ENCODE peak calls at places on chromosomes 12 and 14, in seven cellular contexts. L, B, G, W, R, D and U are unnamed samples.
A peak's percentile ranks its signal among the peaks of the same experiment; 100 is the strongest.

GRCh38 chr12:127998936-127999467 is 268.0 kb upstream of the TMEM132C start:
- DNase-seq in L (no peak), B (peak; percentile 74), G (peak; percentile 85), W (no peak), R (no peak), D (no peak), U (no peak)

GRCh38 chr12:87845995-87846483 is 183.2 kb downstream of the C12orf50 start:
- DNase-seq in L (no peak), B (no peak), G (no peak), W (no peak), R (no peak), D (peak; percentile 20), U (no peak)

GRCh38 chr12:132018193-132018916 is 68.6 kb downstream of the EP400 start:
- DNase-seq in L (no peak), B (peak; percentile 15), G (no peak), W (peak; percentile 24), R (no peak), D (no peak), U (no peak)

GRCh38 chr12:50923361-50924130 is 28.8 kb upstream of the HIGD1C start:
- DNase-seq in L (no peak), B (no peak), G (no peak), W (no peak), R (peak; percentile 12), D (no peak), U (peak; percentile 80)

GRCh38 chr14:88426271-88426670 is 40.8 kb downstream of the SPATA7 start:
- DNase-seq in L (no peak), B (peak; percentile 81), G (no peak), W (peak; percentile 74), R (no peak), D (peak; percentile 3), U (no peak)

GRCh38 chr14:94018308-94018707 is 7.8 kb upstream of the OTUB2 start:
- DNase-seq in L (no peak), B (no peak), G (no peak), W (no peak), R (no peak), D (no peak), U (no peak)

GRCh38 chr12:3662516-3662915 is 90.4 kb downstream of the CRACR2A start:
- DNase-seq in L (no peak), B (no peak), G (peak; percentile 55), W (no peak), R (no peak), D (no peak), U (no peak)

GRCh38 chr12:53596920-53597363 is 29.2 kb downstream of the ATF7 start:
- DNase-seq in L (no peak), B (peak; percentile 70), G (no peak), W (peak; percentile 59), R (peak; percentile 92), D (no peak), U (no peak)

GRCh38 chr12:129966086-129966640 is 62.3 kb upstream of the TMEM132D start:
- DNase-seq in L (no peak), B (no peak), G (no peak), W (no peak), R (no peak), D (peak; percentile 17), U (no peak)

GRCh38 chr14:73786942-73787759 is 64.5 kb upstream of the PTGR2 start:
- DNase-seq in L (no peak), B (peak; percentile 51), G (peak; percentile 56), W (peak; percentile 35), R (peak; percentile 37), D (peak; percentile 73), U (peak; percentile 90)

GRCh38 chr12:28424965-28425364 is 234.7 kb downstream of the CCDC91 start:
- DNase-seq in L (no peak), B (peak; percentile 94), G (no peak), W (peak; percentile 65), R (peak; percentile 97), D (no peak), U (no peak)

GRCh38 chr12:95574799-95575452 is 23.6 kb upstream of the USP44 start:
- DNase-seq in L (peak; percentile 43), B (peak; percentile 32), G (peak; percentile 82), W (peak; percentile 64), R (peak; percentile 65), D (peak; percentile 79), U (peak; percentile 38)

GRCh38 chr14:68373847-68374582 is 418.9 kb downstream of the ZFP36L1 start:
- DNase-seq in L (no peak), B (no peak), G (no peak), W (no peak), R (no peak), D (no peak), U (peak; percentile 59)

GRCh38 chr14:22417914-22418313 is 171.1 kb downstream of the DAD1 start:
- DNase-seq in L (no peak), B (no peak), G (no peak), W (no peak), R (no peak), D (no peak), U (no peak)

GRCh38 chr12:2982361-2982760 is 23.2 kb downstream of the TEAD4 start:
- DNase-seq in L (no peak), B (no peak), G (no peak), W (no peak), R (no peak), D (no peak), U (no peak)

GRCh38 chr12:108126990-108127468 is 2.1 kb upstream of the WSCD2 start:
- DNase-seq in L (no peak), B (no peak), G (no peak), W (no peak), R (no peak), D (no peak), U (no peak)

GRCh38 chr12:114265036-114265435 is 140.9 kb downstream of the TBX5 start:
- DNase-seq in L (no peak), B (peak; percentile 21), G (no peak), W (no peak), R (no peak), D (no peak), U (no peak)

GRCh38 chr14:70029296-70030132 is 150.3 kb downstream of the SMOC1 start:
- DNase-seq in L (no peak), B (no peak), G (no peak), W (no peak), R (no peak), D (no peak), U (no peak)

GRCh38 chr14:90518941-90519256 is 122.1 kb downstream of the CALM1 start:
- DNase-seq in L (no peak), B (no peak), G (peak; percentile 52), W (peak; percentile 11), R (peak; percentile 44), D (peak; percentile 85), U (peak; percentile 87)

GRCh38 chr12:14775652-14776020 is 27.6 kb downstream of the WBP11 start:
- DNase-seq in L (peak; percentile 71), B (peak; percentile 37), G (no peak), W (peak; percentile 73), R (no peak), D (no peak), U (no peak)

GRCh38 chr14:55721353-55721752 is 141.3 kb downstream of the KTN1 start:
- DNase-seq in L (peak; percentile 77), B (peak; percentile 98), G (peak; percentile 93), W (peak; percentile 88), R (peak; percentile 60), D (no peak), U (no peak)

GRCh38 chr12:89451876-89452275 is 72.7 kb downstream of the GALNT4 start:
- DNase-seq in L (no peak), B (peak; percentile 81), G (no peak), W (peak; percentile 87), R (peak; percentile 74), D (peak; percentile 82), U (no peak)

GRCh38 chr14:93033983-93034670 is 81.6 kb downstream of the ITPK1 start:
- DNase-seq in L (no peak), B (no peak), G (no peak), W (no peak), R (no peak), D (peak; percentile 65), U (peak; percentile 76)

GRCh38 chr12:18861287-18861858 is 123.5 kb downstream of the CAPZA3 start:
- DNase-seq in L (no peak), B (peak; percentile 17), G (peak; percentile 72), W (peak; percentile 38), R (peak; percentile 60), D (no peak), U (peak; percentile 79)

GRCh38 chr14:65137648-65138317 is 35.5 kb upstream of the MAX start:
- DNase-seq in L (no peak), B (peak; percentile 72), G (no peak), W (peak; percentile 6), R (no peak), D (no peak), U (no peak)

GRCh38 chr14:104876251-104876699 is 11.2 kb downstream of the CEP170B start:
- DNase-seq in L (no peak), B (no peak), G (peak; percentile 60), W (peak; percentile 16), R (no peak), D (peak; percentile 76), U (peak; percentile 85)

GRCh38 chr12:128408669-128409068 is 141.7 kb downstream of the TMEM132C start:
- DNase-seq in L (no peak), B (no peak), G (no peak), W (no peak), R (no peak), D (no peak), U (no peak)

GRCh38 chr14:57493467-57494181 is at the start of gene CCDC198:
- DNase-seq in L (no peak), B (peak; percentile 60), G (no peak), W (no peak), R (no peak), D (peak; percentile 12), U (no peak)

DNA sequence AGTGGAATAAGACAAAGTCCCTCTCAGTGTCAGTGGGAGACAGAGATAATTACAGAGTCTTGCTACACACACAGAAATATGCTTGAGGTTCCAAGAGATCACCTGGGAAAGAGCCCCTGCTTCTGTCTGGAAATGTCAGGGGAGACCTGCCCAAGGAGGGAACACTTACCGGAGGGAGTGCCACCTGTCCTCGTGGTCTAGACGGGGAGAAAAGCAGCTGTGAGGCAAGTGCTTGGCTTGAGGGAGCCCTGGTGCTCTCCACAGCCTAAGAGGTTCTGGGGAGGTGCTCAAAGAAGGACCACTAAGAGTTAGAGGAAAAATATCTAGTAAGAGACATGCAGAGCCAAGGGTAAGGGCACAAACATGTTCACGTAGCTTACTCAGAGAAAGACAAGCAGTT is 38.1 kb upstream of the GNPNAT1 start:
- DNase-seq in L (no peak), B (no peak), G (no peak), W (no peak), R (no peak), D (no peak), U (no peak)
- H2AFZ ChIP-seq in L (peak overlapping the region; percentile 64), B (peak overlapping the region; percentile 30), G (no peak overlapping the region), W (peak overlapping the region; percentile 58), R (no peak overlapping the region), D (peak overlapping the region; percentile 45), U (no peak overlapping the region)

GRCh38 chr12:84763112-84763511 is 149.5 kb downstream of the SLC6A15 start:
- DNase-seq in L (no peak), B (peak; percentile 94), G (no peak), W (peak; percentile 49), R (no peak), D (no peak), U (no peak)
- H3K27ac ChIP-seq in L (no peak overlapping the region), B (no peak overlapping the region), G (no peak overlapping the region), W (no peak overlapping the region), R (no peak overlapping the region), D (no peak overlapping the region), U (no peak overlapping the region)

GRCh38 chr12:802242-802995 is 50.0 kb downstream of the WNK1 start:
- DNase-seq in L (no peak), B (peak; percentile 21), G (no peak), W (peak; percentile 31), R (peak; percentile 67), D (no peak), U (no peak)
- H4K20me1 ChIP-seq in L (peaks cover 70% of the 10 kb centered on the region), B (peaks cover 5% of the 10 kb centered on the region), G (peaks cover 2% of the 10 kb centered on the region), W (peaks cover 49% of the 10 kb centered on the region), R (peaks cover 13% of the 10 kb centered on the region), D (peaks cover 17% of the 10 kb centered on the region), U (no peaks in the 10 kb centered on the region)

GRCh38 chr12:41724216-41724615 is 420.5 kb downstream of the GXYLT1 start:
- DNase-seq in L (no peak), B (no peak), G (no peak), W (no peak), R (no peak), D (no peak), U (peak; percentile 59)
- H2AFZ ChIP-seq in L (no peak overlapping the region), B (no peak overlapping the region), G (no peak overlapping the region), W (no peak overlapping the region), R (no peak overlapping the region), D (no peak overlapping the region), U (peak overlapping the region; percentile 39)